ENCODE peak calls at places on chromosomes 16 and 17, in four cellular contexts. One of them, this sample, is unnamed.

GRCh38 chr17:51706098-51706497 is 445.8 kb downstream of the UTP18 start:
- DNase-seq in HFF-Myc: no peak
- DNase-seq in dorsolateral prefrontal cortex: no peak
- DNase-seq in AG04450: no peak
- DNase-seq in this sample: no peak

GRCh38 chr17:68087851-68088250 is 52.3 kb downstream of the KPNA2 start:
- DNase-seq in HFF-Myc: no peak
- DNase-seq in dorsolateral prefrontal cortex: no peak
- DNase-seq in AG04450: no peak
- DNase-seq in this sample: no peak

GRCh38 chr16:549544-550263 is 10.5 kb upstream of the PRR35 start:
- DNase-seq in HFF-Myc: no peak
- DNase-seq in dorsolateral prefrontal cortex: no peak
- DNase-seq in AG04450: no peak
- DNase-seq in this sample: no peak

GRCh38 chr17:50828508-50829170 is 6.7 kb upstream of the WFIKKN2 start:
- DNase-seq in HFF-Myc: no peak
- DNase-seq in dorsolateral prefrontal cortex: no peak
- DNase-seq in AG04450: no peak
- DNase-seq in this sample: no peak

GRCh38 chr17:62109924-62110323 is 44.8 kb upstream of the MED13 start:
- DNase-seq in HFF-Myc: no peak
- DNase-seq in dorsolateral prefrontal cortex: no peak
- DNase-seq in AG04450: no peak
- DNase-seq in this sample: no peak

GRCh38 chr17:31095239-31096105 is 695 bp downstream of the NF1 start:
- DNase-seq in HFF-Myc: no peak
- DNase-seq in dorsolateral prefrontal cortex: peak
- DNase-seq in AG04450: no peak
- DNase-seq in this sample: no peak

GRCh38 chr17:17411692-17412091 is 65.1 kb upstream of the MED9 start:
- DNase-seq in HFF-Myc: no peak
- DNase-seq in dorsolateral prefrontal cortex: no peak
- DNase-seq in AG04450: no peak
- DNase-seq in this sample: no peak

GRCh38 chr17:391850-392249 is 39.2 kb upstream of the RPH3AL start:
- DNase-seq in HFF-Myc: no peak
- DNase-seq in dorsolateral prefrontal cortex: no peak
- DNase-seq in AG04450: no peak
- DNase-seq in this sample: no peak

GRCh38 chr17:38450699-38451029 is 22.4 kb downstream of the ARHGAP23 start:
- DNase-seq in HFF-Myc: no peak
- DNase-seq in dorsolateral prefrontal cortex: no peak
- DNase-seq in AG04450: no peak
- DNase-seq in this sample: no peak

GRCh38 chr17:41654908-41655607 is 30.7 kb upstream of the KRT17 start:
- DNase-seq in HFF-Myc: no peak
- DNase-seq in dorsolateral prefrontal cortex: no peak
- DNase-seq in AG04450: no peak
- DNase-seq in this sample: no peak

GRCh38 chr16:18800674-18801196 is 614 bp downstream of the ARL6IP1 start:
- DNase-seq in HFF-Myc: no peak
- DNase-seq in dorsolateral prefrontal cortex: no peak
- DNase-seq in AG04450: no peak
- DNase-seq in this sample: no peak

GRCh38 chr16:11672206-11673090 is 4.2 kb downstream of the SNN start:
- DNase-seq in HFF-Myc: no peak
- DNase-seq in dorsolateral prefrontal cortex: no peak
- DNase-seq in AG04450: no peak
- DNase-seq in this sample: no peak

GRCh38 chr16:3999479-3999868 is 116.8 kb downstream of the ADCY9 start:
- DNase-seq in HFF-Myc: peak
- DNase-seq in dorsolateral prefrontal cortex: peak
- DNase-seq in AG04450: peak
- DNase-seq in this sample: peak

GRCh38 chr16:74226361-74226979 is 70.1 kb upstream of the PSMD7 start:
- DNase-seq in HFF-Myc: no peak
- DNase-seq in dorsolateral prefrontal cortex: no peak
- DNase-seq in AG04450: no peak
- DNase-seq in this sample: no peak

GRCh38 chr16:87954826-87955225 is 3.6 kb downstream of the BANP start:
- DNase-seq in HFF-Myc: no peak
- DNase-seq in dorsolateral prefrontal cortex: no peak
- DNase-seq in AG04450: no peak
- DNase-seq in this sample: no peak

GRCh38 chr16:46929378-46930332 is 43.8 kb downstream of the DNAJA2 start:
- DNase-seq in HFF-Myc: peak
- DNase-seq in dorsolateral prefrontal cortex: peak
- DNase-seq in AG04450: peak
- DNase-seq in this sample: peak

GRCh38 chr17:41394254-41395016 is 3.0 kb downstream of the KRT31 start:
- DNase-seq in HFF-Myc: no peak
- DNase-seq in dorsolateral prefrontal cortex: no peak
- DNase-seq in AG04450: no peak
- DNase-seq in this sample: no peak

GRCh38 chr17:81427446-81428120 is 32.3 kb downstream of the BAHCC1 start:
- DNase-seq in HFF-Myc: no peak
- DNase-seq in dorsolateral prefrontal cortex: peak
- DNase-seq in AG04450: no peak
- DNase-seq in this sample: no peak

GRCh38 chr17:19317359-19318095 is 45.0 kb downstream of the B9D1 start:
- DNase-seq in HFF-Myc: no peak
- DNase-seq in dorsolateral prefrontal cortex: peak
- DNase-seq in AG04450: peak
- DNase-seq in this sample: peak

GRCh38 chr17:17724307-17724921 is 43.2 kb downstream of the RAI1 start:
- DNase-seq in HFF-Myc: no peak
- DNase-seq in dorsolateral prefrontal cortex: no peak
- DNase-seq in AG04450: no peak
- DNase-seq in this sample: peak

GRCh38 chr17:43316522-43317142 is 82.2 kb upstream of the ARL4D start:
- DNase-seq in HFF-Myc: no peak
- DNase-seq in dorsolateral prefrontal cortex: no peak
- DNase-seq in AG04450: no peak
- DNase-seq in this sample: no peak

GRCh38 chr17:81396722-81397313 is 1.6 kb downstream of the BAHCC1 start:
- DNase-seq in HFF-Myc: no peak
- DNase-seq in dorsolateral prefrontal cortex: no peak
- DNase-seq in AG04450: no peak
- DNase-seq in this sample: no peak

GRCh38 chr16:87266846-87267245 is 50.3 kb downstream of the C16orf95 start:
- DNase-seq in HFF-Myc: no peak
- DNase-seq in dorsolateral prefrontal cortex: no peak
- DNase-seq in AG04450: no peak
- DNase-seq in this sample: no peak

GRCh38 chr16:27918755-27919154 is 144.8 kb downstream of the GSG1L start:
- DNase-seq in HFF-Myc: no peak
- DNase-seq in dorsolateral prefrontal cortex: no peak
- DNase-seq in AG04450: no peak
- DNase-seq in this sample: no peak

GRCh38 chr16:27020031-27020430 is 46.7 kb upstream of the C16orf82 start:
- DNase-seq in HFF-Myc: no peak
- DNase-seq in dorsolateral prefrontal cortex: no peak
- DNase-seq in AG04450: no peak
- DNase-seq in this sample: no peak

GRCh38 chr16:87045462-87046216 is 271.6 kb downstream of the C16orf95 start:
- DNase-seq in HFF-Myc: no peak
- DNase-seq in dorsolateral prefrontal cortex: no peak
- DNase-seq in AG04450: no peak
- DNase-seq in this sample: no peak

GRCh38 chr17:45016823-45017222 is 34.6 kb downstream of the DCAKD start:
- DNase-seq in HFF-Myc: no peak
- DNase-seq in dorsolateral prefrontal cortex: no peak
- DNase-seq in AG04450: no peak
- DNase-seq in this sample: no peak

GRCh38 chr16:4200000-4200780 is 41.7 kb downstream of the SRL start:
- DNase-seq in HFF-Myc: no peak
- DNase-seq in dorsolateral prefrontal cortex: peak
- DNase-seq in AG04450: peak
- DNase-seq in this sample: no peak

GRCh38 chr17:80477647-80478478 is 1.5 kb upstream of the NPTX1 start:
- DNase-seq in HFF-Myc: no peak
- DNase-seq in dorsolateral prefrontal cortex: peak
- DNase-seq in AG04450: no peak
- DNase-seq in this sample: no peak

GRCh38 chr17:36742267-36743000 is 141.1 kb downstream of the MRM1 start:
- DNase-seq in HFF-Myc: no peak
- DNase-seq in dorsolateral prefrontal cortex: no peak
- DNase-seq in AG04450: no peak
- DNase-seq in this sample: no peak

GRCh38 chr17:49798182-49798581 is 9.7 kb downstream of the KAT7 start:
- DNase-seq in HFF-Myc: no peak
- DNase-seq in dorsolateral prefrontal cortex: no peak
- DNase-seq in AG04450: no peak
- DNase-seq in this sample: no peak

GRCh38 chr16:56365552-56365951 is 59.8 kb downstream of the AMFR start:
- DNase-seq in HFF-Myc: no peak
- DNase-seq in dorsolateral prefrontal cortex: no peak
- DNase-seq in AG04450: no peak
- DNase-seq in this sample: no peak

GRCh38 chr16:86363057-86363490 is 147.3 kb upstream of the FOXF1 start:
- DNase-seq in HFF-Myc: peak
- DNase-seq in dorsolateral prefrontal cortex: no peak
- DNase-seq in AG04450: peak
- DNase-seq in this sample: peak

GRCh38 chr16:586645-587590 is 2.9 kb upstream of the RAB40C start:
- DNase-seq in HFF-Myc: no peak
- DNase-seq in dorsolateral prefrontal cortex: no peak
- DNase-seq in AG04450: no peak
- DNase-seq in this sample: no peak

GRCh38 chr16:85057948-85058347 is 30.4 kb downstream of the KIAA0513 start:
- DNase-seq in HFF-Myc: no peak
- DNase-seq in dorsolateral prefrontal cortex: peak
- DNase-seq in AG04450: no peak
- DNase-seq in this sample: no peak

GRCh38 chr16:85054948-85055502 is 27.4 kb downstream of the KIAA0513 start:
- DNase-seq in HFF-Myc: no peak
- DNase-seq in dorsolateral prefrontal cortex: no peak
- DNase-seq in AG04450: no peak
- DNase-seq in this sample: no peak

GRCh38 chr16:85056211-85056748 is 28.7 kb downstream of the KIAA0513 start:
- DNase-seq in HFF-Myc: no peak
- DNase-seq in dorsolateral prefrontal cortex: peak
- DNase-seq in AG04450: no peak
- DNase-seq in this sample: no peak

GRCh38 chr16:85057212-85057889 is 29.8 kb downstream of the KIAA0513 start:
- DNase-seq in HFF-Myc: no peak
- DNase-seq in dorsolateral prefrontal cortex: no peak
- DNase-seq in AG04450: no peak
- DNase-seq in this sample: no peak

DNA sequence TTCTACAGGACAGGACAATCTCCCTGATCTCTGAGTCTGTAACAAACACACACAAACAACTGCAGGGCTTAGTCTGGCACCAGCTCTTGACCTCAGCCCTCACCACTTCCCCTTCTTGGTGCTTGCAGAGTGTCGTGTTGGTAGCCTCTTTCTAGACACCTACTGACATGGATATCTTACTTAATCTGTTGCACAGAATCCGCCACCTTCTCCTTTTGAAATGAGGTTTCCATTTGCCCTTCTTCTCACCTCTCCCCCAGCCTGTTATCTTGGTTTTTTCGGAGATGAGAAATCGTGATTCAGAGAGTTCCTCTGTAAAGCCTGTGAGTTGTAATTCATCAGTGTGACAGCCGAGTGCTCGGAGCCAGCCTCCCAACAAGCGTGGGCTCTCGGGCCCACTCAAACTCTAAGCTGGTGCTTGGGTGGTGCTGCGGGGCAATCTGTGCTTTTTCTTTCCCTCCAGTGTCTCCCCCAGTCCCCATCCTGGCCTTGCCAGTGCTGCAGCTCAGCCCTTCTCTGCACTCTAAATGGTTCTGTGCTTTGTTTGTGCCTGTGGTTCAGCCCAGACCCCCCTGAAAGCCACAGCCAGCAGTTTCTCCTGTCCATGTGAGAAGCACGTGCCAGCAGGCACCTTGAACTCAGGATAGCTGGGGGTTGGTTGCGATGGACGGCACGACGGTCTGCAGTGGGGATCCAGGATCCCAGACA is 28.1 kb downstream of the KIAA0513 start:
- DNase-seq in HFF-Myc: no peak
- DNase-seq in dorsolateral prefrontal cortex: peak
- DNase-seq in AG04450: no peak
- DNase-seq in this sample: peak
- H3K4me3 ChIP-seq in HFF-Myc: no peak
- H3K4me3 ChIP-seq in dorsolateral prefrontal cortex: peak
- H3K4me3 ChIP-seq in AG04450: peak
- H3K4me3 ChIP-seq in this sample: no peak

DNA sequence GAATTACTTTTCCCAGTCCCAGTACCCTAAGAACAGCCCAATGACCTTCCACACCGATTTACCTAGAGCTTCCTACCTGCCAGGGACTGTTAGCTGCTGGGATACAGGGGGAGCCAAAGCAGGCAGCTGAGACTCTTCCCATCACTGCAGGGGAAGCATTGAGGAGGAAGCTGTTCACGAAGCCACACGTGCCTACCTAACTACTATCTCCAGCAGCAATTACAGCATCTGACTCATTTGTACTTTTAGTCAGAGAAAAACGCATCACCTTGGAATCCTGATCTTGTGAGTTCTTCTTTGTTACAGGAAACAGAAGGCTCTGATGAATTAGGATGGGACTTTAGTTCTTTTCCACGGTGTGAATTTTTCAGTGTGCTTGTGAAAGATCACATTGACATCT is 113.7 kb upstream of the DHX40 start:
- DNase-seq in HFF-Myc: no peak
- DNase-seq in dorsolateral prefrontal cortex: no peak
- DNase-seq in AG04450: no peak
- DNase-seq in this sample: no peak
- H3K4me3 ChIP-seq in HFF-Myc: no peak
- H3K4me3 ChIP-seq in dorsolateral prefrontal cortex: no peak
- H3K4me3 ChIP-seq in AG04450: no peak
- H3K4me3 ChIP-seq in this sample: no peak

DNA sequence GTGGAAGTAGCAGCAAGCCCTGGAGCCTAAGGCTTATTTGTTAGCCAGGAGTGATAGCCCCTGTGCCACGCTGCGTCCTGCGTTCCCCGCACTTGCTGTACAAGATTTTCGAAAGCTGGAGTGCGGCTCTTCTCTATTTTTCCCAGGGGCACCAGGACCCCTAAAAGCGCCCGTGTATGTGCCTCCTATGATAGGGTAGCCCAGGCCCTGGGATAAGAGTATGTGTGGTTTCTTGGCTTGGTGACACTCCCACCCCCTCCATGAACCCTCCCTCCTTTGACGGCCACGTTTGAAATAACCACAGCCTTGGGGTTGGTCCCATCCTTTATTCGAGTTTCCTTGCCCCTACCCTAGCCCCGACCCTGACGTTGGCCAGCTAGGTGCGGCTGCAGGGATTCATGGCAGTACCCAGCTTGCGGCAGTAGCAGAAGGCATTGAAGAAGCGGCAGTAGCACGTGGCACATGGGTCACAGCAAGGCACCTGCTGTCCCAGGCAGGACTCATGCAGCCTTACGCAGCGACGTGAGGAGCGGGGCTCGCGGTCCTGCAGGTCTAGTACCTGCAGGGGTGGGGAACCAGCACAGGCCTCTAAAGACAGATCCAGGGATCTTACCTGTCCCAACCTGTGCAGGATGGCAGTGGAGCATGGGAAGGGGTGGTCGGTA is 955 bp downstream of the AGRP start:
- DNase-seq in HFF-Myc: no peak
- DNase-seq in dorsolateral prefrontal cortex: no peak
- DNase-seq in AG04450: no peak
- DNase-seq in this sample: no peak
- H3K4me3 ChIP-seq in HFF-Myc: peak
- H3K4me3 ChIP-seq in dorsolateral prefrontal cortex: peak
- H3K4me3 ChIP-seq in AG04450: peak
- H3K4me3 ChIP-seq in this sample: peak

GRCh38 chr17:56910509-56911235 is 3.2 kb downstream of the TRIM25 start:
- DNase-seq in HFF-Myc: no peak
- DNase-seq in dorsolateral prefrontal cortex: no peak
- DNase-seq in AG04450: no peak
- DNase-seq in this sample: no peak
- H3K4me3 ChIP-seq in HFF-Myc: peak
- H3K4me3 ChIP-seq in dorsolateral prefrontal cortex: peak
- H3K4me3 ChIP-seq in AG04450: no peak
- H3K4me3 ChIP-seq in this sample: no peak

This sample was measured in astrocyte of the cerebellum.